ENCODE peak calls at places on chromosomes 6 and 20, in seven cellular contexts. J is bronchial epithelial cell, P is HL-60, N is HCT116, K is dorsolateral prefrontal cortex, X is coronary artery, D is fibroblast of mammary gland. S is an unnamed sample.

GRCh38 chr20:48286571-48287551 is 501.6 kb upstream of the SULF2 start:
- DNase-seq in J (no peak), P (no peak), N (no peak), K (no peak), X (no peak), D (no peak), S (no peak)

GRCh38 chr20:62351469-62352401 is 15.4 kb downstream of the LAMA5 start:
- DNase-seq in J (no peak), P (no peak), N (no peak), K (no peak), X (no peak), D (no peak), S (no peak)

GRCh38 chr6:158205220-158205944 is 37.2 kb downstream of the GTF2H5 start:
- DNase-seq in J (no peak), P (no peak), N (peak; percentile 8), K (no peak), X (no peak), D (no peak), S (no peak)

GRCh38 chr6:130367767-130368166 is 1.9 kb downstream of the TMEM200A start:
- DNase-seq in J (no peak), P (no peak), N (no peak), K (no peak), X (no peak), D (no peak), S (no peak)

GRCh38 chr20:62762376-62762775 is 33.9 kb upstream of the MRGBP start:
- DNase-seq in J (no peak), P (no peak), N (no peak), K (no peak), X (no peak), D (no peak), S (no peak)

GRCh38 chr6:36364669-36365479 is 22.6 kb downstream of the ETV7 start:
- DNase-seq in J (peak; percentile 46), P (no peak), N (no peak), K (no peak), X (no peak), D (no peak), S (no peak)

GRCh38 chr6:167314180-167314821 is 10.6 kb upstream of the TTLL2 start:
- DNase-seq in J (no peak), P (no peak), N (no peak), K (no peak), X (no peak), D (no peak), S (no peak)

GRCh38 chr20:38286586-38287502 is 17.1 kb upstream of the BPI start:
- DNase-seq in J (no peak), P (peak; percentile 77), N (no peak), K (peak; percentile 87), X (peak; percentile 26), D (no peak), S (no peak)

GRCh38 chr20:52076164-52076563 is 115.4 kb downstream of the ZFP64 start:
- DNase-seq in J (no peak), P (no peak), N (no peak), K (no peak), X (no peak), D (no peak), S (no peak)

GRCh38 chr20:58106143-58106750 is 122.2 kb downstream of the ANKRD60 start:
- DNase-seq in J (no peak), P (no peak), N (no peak), K (no peak), X (peak; percentile 29), D (no peak), S (no peak)

GRCh38 chr20:49420811-49421295 is 61.6 kb downstream of the KCNB1 start:
- DNase-seq in J (no peak), P (no peak), N (no peak), K (no peak), X (no peak), D (peak; percentile 42), S (no peak)
- H3K4me3 ChIP-seq in J (no peak overlapping the region), P (no peak overlapping the region), N (no peak overlapping the region), K (no peak overlapping the region), X (no peak overlapping the region), D (no peak overlapping the region), S (no peak overlapping the region)

GRCh38 chr20:219290-220115 is 7.6 kb upstream of the DEFB129 start:
- DNase-seq in J (peak; percentile 32), P (no peak), N (peak; percentile 27), K (no peak), X (no peak), D (peak; percentile 20), S (no peak)
- TF ChIP-seq CTCF in J (peak; percentile 54), P (no peak), N (peak; percentile 50), K (peak; percentile 44), X (no peak), D (peak; percentile 39), S (peak; percentile 21)

GRCh38 chr6:11227698-11228097 is 4.8 kb downstream of the NEDD9 start:
- DNase-seq in J (no peak), P (no peak), N (no peak), K (no peak), X (no peak), D (no peak), S (no peak)
- H3K4me3 ChIP-seq in J (no peak overlapping the region), P (no peak overlapping the region), N (no peak overlapping the region), K (peak overlapping the region; percentile 73), X (peak overlapping the region; percentile 89), D (no peak overlapping the region), S (no peak overlapping the region)

DNA sequence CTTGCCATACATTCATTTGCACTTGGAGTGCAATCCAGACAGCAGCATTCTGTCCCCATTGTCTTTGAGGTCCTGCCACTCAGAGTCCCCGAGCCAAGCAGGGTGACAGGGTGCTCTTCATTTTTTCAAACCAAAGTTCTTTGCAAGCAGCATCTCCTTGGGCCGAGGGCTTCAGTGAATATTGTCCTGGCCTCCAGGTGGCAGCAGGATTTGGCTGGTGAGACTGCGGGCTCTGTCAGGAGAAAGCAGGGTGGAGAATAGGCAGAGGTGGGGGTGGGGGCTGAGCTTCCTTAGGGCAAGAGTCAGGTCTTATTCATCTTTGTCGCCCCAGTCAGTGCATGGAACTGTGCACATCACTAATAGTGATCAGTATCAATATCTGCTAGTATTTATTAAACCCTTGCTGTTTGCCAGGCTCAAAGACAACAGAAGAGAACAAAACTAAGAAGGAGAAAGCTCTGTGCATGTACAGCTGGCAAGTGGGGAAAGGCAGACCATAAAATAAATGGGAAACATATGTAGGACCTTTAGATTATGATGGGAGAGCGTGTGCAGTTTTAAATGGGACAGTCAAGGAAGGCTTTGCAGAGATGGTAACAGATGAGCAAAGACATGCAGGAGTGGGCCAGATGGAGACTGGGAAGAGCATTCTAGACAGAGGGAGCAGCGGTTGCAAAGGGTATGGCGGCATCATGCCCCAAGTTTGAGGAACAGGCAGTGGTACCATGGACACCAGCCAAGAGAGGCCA is 260.2 kb downstream of the NRN1 start:
- DNase-seq in J (peak; percentile 3), P (no peak), N (no peak), K (no peak), X (no peak), D (no peak), S (no peak)
- TF ChIP-seq CTCF in J (peak; percentile 25), P (no peak), N (peak; percentile 46), K (no peak), X (no peak), D (no peak), S (no peak)

GRCh38 chr6:93779086-93779858 is 359.9 kb upstream of the EPHA7 start:
- DNase-seq in J (no peak), P (no peak), N (no peak), K (no peak), X (no peak), D (peak; percentile 47), S (no peak)
- H3K4me3 ChIP-seq in J (no peak overlapping the region), P (no peak overlapping the region), N (no peak overlapping the region), K (peak overlapping the region; percentile 47), X (peak overlapping the region; percentile 59), D (no peak overlapping the region), S (no peak overlapping the region)

GRCh38 chr6:112286010-112286409 is 31.6 kb upstream of the LAMA4 start:
- DNase-seq in J (no peak), P (no peak), N (no peak), K (no peak), X (no peak), D (no peak), S (no peak)

GRCh38 chr6:112283621-112284020 is 29.3 kb upstream of the LAMA4 start:
- DNase-seq in J (no peak), P (no peak), N (no peak), K (no peak), X (no peak), D (no peak), S (no peak)

GRCh38 chr6:112279044-112279916 is 24.9 kb upstream of the LAMA4 start:
- DNase-seq in J (no peak), P (no peak), N (no peak), K (no peak), X (no peak), D (no peak), S (no peak)

GRCh38 chr6:112284603-112285002 is 30.2 kb upstream of the LAMA4 start:
- DNase-seq in J (no peak), P (no peak), N (no peak), K (no peak), X (no peak), D (no peak), S (no peak)

GRCh38 chr6:112282217-112282616 is 27.9 kb upstream of the LAMA4 start:
- DNase-seq in J (peak; percentile 64), P (no peak), N (no peak), K (peak; percentile 68), X (no peak), D (peak; percentile 95), S (no peak)
- TF ChIP-seq CTCF in J (peak; percentile 16), P (no peak), N (no peak), K (peak; percentile 13), X (no peak), D (peak; percentile 52), S (no peak)